ENCODE peak calls at places on chromosomes 2 and 18, in ten cellular contexts. One of them, this sample, is unnamed.

GRCh38 chr2:68742638-68743037 is 8.0 kb downstream of the ARHGAP25 start:
- DNase-seq in GM20000: no peak
- DNase-seq in retinal pigment epithelial cell: no peak
- DNase-seq in progenitor cell of endocrine pancreas: no peak
- DNase-seq in fibroblast of the aortic adventitia: no peak
- DNase-seq in IMR-90: no peak
- DNase-seq in uterus: no peak
- DNase-seq in lower lobe of right lung: no peak
- DNase-seq in endothelial cell of umbilical vein: no peak
- DNase-seq in K562: no peak
- DNase-seq in this sample: no peak

GRCh38 chr2:191218292-191218898 is 26.8 kb upstream of the MYO1B start:
- DNase-seq in retinal pigment epithelial cell: peak
- DNase-seq in K562: peak
- DNase-seq in uterus: no peak
- DNase-seq in GM20000: peak
- DNase-seq in fibroblast of the aortic adventitia: peak
- DNase-seq in lower lobe of right lung: no peak
- DNase-seq in progenitor cell of endocrine pancreas: peak
- DNase-seq in IMR-90: peak
- DNase-seq in endothelial cell of umbilical vein: peak
- DNase-seq in this sample: no peak

GRCh38 chr18:11500153-11501122 is 109.0 kb upstream of the SLC35G4 start:
- DNase-seq in progenitor cell of endocrine pancreas: no peak
- DNase-seq in endothelial cell of umbilical vein: peak
- DNase-seq in GM20000: no peak
- DNase-seq in fibroblast of the aortic adventitia: peak
- DNase-seq in retinal pigment epithelial cell: peak
- DNase-seq in K562: no peak
- DNase-seq in uterus: no peak
- DNase-seq in lower lobe of right lung: no peak
- DNase-seq in IMR-90: peak
- DNase-seq in this sample: no peak

GRCh38 chr2:135097532-135098231 is 45.6 kb downstream of the RAB3GAP1 start:
- DNase-seq in uterus: no peak
- DNase-seq in lower lobe of right lung: no peak
- DNase-seq in K562: no peak
- DNase-seq in progenitor cell of endocrine pancreas: no peak
- DNase-seq in fibroblast of the aortic adventitia: no peak
- DNase-seq in endothelial cell of umbilical vein: no peak
- DNase-seq in retinal pigment epithelial cell: no peak
- DNase-seq in GM20000: no peak
- DNase-seq in IMR-90: no peak
- DNase-seq in this sample: no peak

GRCh38 chr2:72944804-72945449 is 27.6 kb downstream of the EMX1 start:
- DNase-seq in K562: no peak
- DNase-seq in progenitor cell of endocrine pancreas: no peak
- DNase-seq in GM20000: no peak
- DNase-seq in fibroblast of the aortic adventitia: no peak
- DNase-seq in endothelial cell of umbilical vein: no peak
- DNase-seq in retinal pigment epithelial cell: no peak
- DNase-seq in IMR-90: no peak
- DNase-seq in uterus: no peak
- DNase-seq in lower lobe of right lung: no peak
- DNase-seq in this sample: no peak

GRCh38 chr2:77512521-77512920 is 9.7 kb downstream of the LRRTM4 start:
- DNase-seq in fibroblast of the aortic adventitia: no peak
- DNase-seq in GM20000: no peak
- DNase-seq in lower lobe of right lung: no peak
- DNase-seq in IMR-90: no peak
- DNase-seq in progenitor cell of endocrine pancreas: no peak
- DNase-seq in uterus: no peak
- DNase-seq in K562: no peak
- DNase-seq in endothelial cell of umbilical vein: no peak
- DNase-seq in retinal pigment epithelial cell: no peak
- DNase-seq in this sample: no peak

GRCh38 chr2:7278984-7279383 is 361.8 kb downstream of the RNF144A start:
- DNase-seq in K562: no peak
- DNase-seq in progenitor cell of endocrine pancreas: no peak
- DNase-seq in fibroblast of the aortic adventitia: no peak
- DNase-seq in lower lobe of right lung: no peak
- DNase-seq in uterus: no peak
- DNase-seq in GM20000: no peak
- DNase-seq in IMR-90: no peak
- DNase-seq in endothelial cell of umbilical vein: no peak
- DNase-seq in retinal pigment epithelial cell: no peak
- DNase-seq in this sample: no peak

GRCh38 chr2:128644745-128645256 is 326.1 kb upstream of the HS6ST1 start:
- DNase-seq in progenitor cell of endocrine pancreas: peak
- DNase-seq in fibroblast of the aortic adventitia: no peak
- DNase-seq in endothelial cell of umbilical vein: no peak
- DNase-seq in K562: no peak
- DNase-seq in IMR-90: no peak
- DNase-seq in lower lobe of right lung: no peak
- DNase-seq in GM20000: no peak
- DNase-seq in uterus: no peak
- DNase-seq in retinal pigment epithelial cell: no peak
- DNase-seq in this sample: no peak

GRCh38 chr2:71190959-71191943 is 35.7 kb downstream of the PAIP2B start:
- DNase-seq in IMR-90: peak
- DNase-seq in endothelial cell of umbilical vein: peak
- DNase-seq in uterus: no peak
- DNase-seq in GM20000: no peak
- DNase-seq in K562: no peak
- DNase-seq in retinal pigment epithelial cell: no peak
- DNase-seq in lower lobe of right lung: no peak
- DNase-seq in fibroblast of the aortic adventitia: peak
- DNase-seq in progenitor cell of endocrine pancreas: no peak
- DNase-seq in this sample: no peak

GRCh38 chr2:18545384-18545783 is 15.1 kb downstream of the RDH14 start:
- DNase-seq in GM20000: no peak
- DNase-seq in K562: no peak
- DNase-seq in fibroblast of the aortic adventitia: peak
- DNase-seq in uterus: no peak
- DNase-seq in retinal pigment epithelial cell: no peak
- DNase-seq in progenitor cell of endocrine pancreas: no peak
- DNase-seq in endothelial cell of umbilical vein: peak
- DNase-seq in IMR-90: peak
- DNase-seq in lower lobe of right lung: no peak
- DNase-seq in this sample: no peak

GRCh38 chr2:237816531-237816930 is 18.0 kb downstream of the RBM44 start:
- DNase-seq in GM20000: no peak
- DNase-seq in lower lobe of right lung: no peak
- DNase-seq in K562: no peak
- DNase-seq in IMR-90: no peak
- DNase-seq in fibroblast of the aortic adventitia: no peak
- DNase-seq in retinal pigment epithelial cell: no peak
- DNase-seq in progenitor cell of endocrine pancreas: no peak
- DNase-seq in uterus: no peak
- DNase-seq in endothelial cell of umbilical vein: no peak
- DNase-seq in this sample: no peak

GRCh38 chr2:97706708-97707345 is 6.5 kb upstream of the ZAP70 start:
- DNase-seq in GM20000: no peak
- DNase-seq in IMR-90: no peak
- DNase-seq in lower lobe of right lung: no peak
- DNase-seq in retinal pigment epithelial cell: no peak
- DNase-seq in progenitor cell of endocrine pancreas: no peak
- DNase-seq in uterus: no peak
- DNase-seq in fibroblast of the aortic adventitia: no peak
- DNase-seq in K562: no peak
- DNase-seq in endothelial cell of umbilical vein: no peak
- DNase-seq in this sample: no peak

GRCh38 chr2:157182834-157183396 is 74.6 kb upstream of the GALNT5 start:
- DNase-seq in GM20000: no peak
- DNase-seq in uterus: no peak
- DNase-seq in progenitor cell of endocrine pancreas: no peak
- DNase-seq in lower lobe of right lung: no peak
- DNase-seq in endothelial cell of umbilical vein: peak
- DNase-seq in retinal pigment epithelial cell: no peak
- DNase-seq in K562: no peak
- DNase-seq in IMR-90: peak
- DNase-seq in fibroblast of the aortic adventitia: peak
- DNase-seq in this sample: no peak

GRCh38 chr2:216554286-216554685 is 55.6 kb downstream of the RPL37A start:
- DNase-seq in endothelial cell of umbilical vein: no peak
- DNase-seq in K562: no peak
- DNase-seq in progenitor cell of endocrine pancreas: no peak
- DNase-seq in GM20000: no peak
- DNase-seq in uterus: no peak
- DNase-seq in lower lobe of right lung: no peak
- DNase-seq in IMR-90: no peak
- DNase-seq in retinal pigment epithelial cell: no peak
- DNase-seq in fibroblast of the aortic adventitia: no peak
- DNase-seq in this sample: no peak

GRCh38 chr2:158600155-158600802 is 143.5 kb downstream of the PKP4 start:
- DNase-seq in K562: no peak
- DNase-seq in fibroblast of the aortic adventitia: peak
- DNase-seq in uterus: no peak
- DNase-seq in progenitor cell of endocrine pancreas: no peak
- DNase-seq in retinal pigment epithelial cell: no peak
- DNase-seq in endothelial cell of umbilical vein: peak
- DNase-seq in lower lobe of right lung: no peak
- DNase-seq in IMR-90: peak
- DNase-seq in GM20000: no peak
- DNase-seq in this sample: no peak

GRCh38 chr2:38925982-38926381 is 36.3 kb downstream of the ARHGEF33 start:
- DNase-seq in K562: peak
- DNase-seq in fibroblast of the aortic adventitia: no peak
- DNase-seq in GM20000: no peak
- DNase-seq in lower lobe of right lung: no peak
- DNase-seq in progenitor cell of endocrine pancreas: no peak
- DNase-seq in endothelial cell of umbilical vein: no peak
- DNase-seq in retinal pigment epithelial cell: no peak
- DNase-seq in uterus: no peak
- DNase-seq in IMR-90: no peak
- DNase-seq in this sample: no peak
- TF ChIP-seq CTCF in K562: peak
- TF ChIP-seq CTCF in fibroblast of the aortic adventitia: peak
- TF ChIP-seq CTCF in GM20000: no peak
- TF ChIP-seq CTCF in lower lobe of right lung: no peak
- TF ChIP-seq CTCF in progenitor cell of endocrine pancreas: peak
- TF ChIP-seq CTCF in endothelial cell of umbilical vein: no peak
- TF ChIP-seq CTCF in retinal pigment epithelial cell: no peak
- TF ChIP-seq CTCF in uterus: no peak
- TF ChIP-seq CTCF in IMR-90: no peak
- TF ChIP-seq CTCF in this sample: no peak

DNA sequence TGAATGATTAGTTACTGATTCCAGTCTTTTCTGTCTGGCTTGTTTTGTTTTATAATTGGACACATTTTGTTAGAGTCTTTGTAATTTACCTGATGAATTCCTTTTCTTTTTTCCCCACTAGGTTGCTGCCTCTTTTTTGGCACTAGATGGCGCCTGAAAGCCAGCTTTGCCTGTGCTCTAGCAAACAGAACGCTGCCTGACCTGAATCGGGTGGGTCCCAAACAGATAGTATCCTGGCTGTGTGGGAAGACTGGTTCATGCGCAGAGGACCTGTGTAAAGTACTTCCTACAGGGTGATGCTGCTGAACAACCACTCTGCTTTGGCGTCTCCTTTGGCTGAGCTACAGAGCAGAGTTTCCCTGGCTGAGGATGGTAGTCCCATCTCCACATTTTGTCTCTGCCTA is 288.2 kb downstream of the IKZF2 start:
- DNase-seq in progenitor cell of endocrine pancreas: no peak
- DNase-seq in GM20000: no peak
- DNase-seq in lower lobe of right lung: peak
- DNase-seq in IMR-90: no peak
- DNase-seq in uterus: no peak
- DNase-seq in retinal pigment epithelial cell: no peak
- DNase-seq in endothelial cell of umbilical vein: peak
- DNase-seq in K562: peak
- DNase-seq in fibroblast of the aortic adventitia: peak
- DNase-seq in this sample: peak
- TF ChIP-seq CTCF in progenitor cell of endocrine pancreas: peak
- TF ChIP-seq CTCF in GM20000: no peak
- TF ChIP-seq CTCF in lower lobe of right lung: peak
- TF ChIP-seq CTCF in IMR-90: peak
- TF ChIP-seq CTCF in uterus: no peak
- TF ChIP-seq CTCF in retinal pigment epithelial cell: peak
- TF ChIP-seq CTCF in endothelial cell of umbilical vein: peak
- TF ChIP-seq CTCF in K562: peak
- TF ChIP-seq CTCF in fibroblast of the aortic adventitia: peak
- TF ChIP-seq CTCF in this sample: peak

DNA sequence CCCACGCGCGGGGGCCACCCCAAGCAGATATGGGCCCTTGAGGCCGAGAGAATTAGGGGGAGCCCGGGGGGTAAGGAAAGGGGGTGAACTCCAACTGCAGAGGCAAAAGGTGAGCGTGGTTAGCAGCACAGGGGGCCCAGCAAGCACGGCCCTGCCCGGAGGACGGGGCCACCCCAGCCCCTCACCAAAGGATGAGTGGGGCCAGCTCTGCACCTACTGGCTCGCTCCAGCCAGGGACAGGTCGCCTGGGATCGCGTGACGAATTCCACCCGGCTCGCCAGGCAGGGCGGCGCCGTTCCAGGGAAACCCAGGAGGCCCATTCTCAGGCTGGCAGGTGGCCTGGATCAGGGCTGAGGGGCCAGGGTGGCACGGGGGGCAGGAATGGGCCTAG is 38.6 kb downstream of the BIN1 start:
- DNase-seq in progenitor cell of endocrine pancreas: no peak
- DNase-seq in retinal pigment epithelial cell: no peak
- DNase-seq in endothelial cell of umbilical vein: no peak
- DNase-seq in IMR-90: no peak
- DNase-seq in fibroblast of the aortic adventitia: no peak
- DNase-seq in uterus: no peak
- DNase-seq in K562: no peak
- DNase-seq in lower lobe of right lung: no peak
- DNase-seq in GM20000: no peak
- DNase-seq in this sample: no peak
- TF ChIP-seq CTCF in progenitor cell of endocrine pancreas: no peak
- TF ChIP-seq CTCF in retinal pigment epithelial cell: no peak
- TF ChIP-seq CTCF in endothelial cell of umbilical vein: no peak
- TF ChIP-seq CTCF in IMR-90: no peak
- TF ChIP-seq CTCF in fibroblast of the aortic adventitia: no peak
- TF ChIP-seq CTCF in uterus: no peak
- TF ChIP-seq CTCF in K562: no peak
- TF ChIP-seq CTCF in lower lobe of right lung: no peak
- TF ChIP-seq CTCF in GM20000: no peak
- TF ChIP-seq CTCF in this sample: no peak

GRCh38 chr2:183248866-183249567 is 124.8 kb downstream of the NUP35 start:
- DNase-seq in K562: peak
- DNase-seq in lower lobe of right lung: no peak
- DNase-seq in endothelial cell of umbilical vein: peak
- DNase-seq in GM20000: peak
- DNase-seq in fibroblast of the aortic adventitia: peak
- DNase-seq in IMR-90: peak
- DNase-seq in retinal pigment epithelial cell: no peak
- DNase-seq in progenitor cell of endocrine pancreas: no peak
- DNase-seq in uterus: no peak
- DNase-seq in this sample: peak
- TF ChIP-seq CTCF in K562: peak
- TF ChIP-seq CTCF in lower lobe of right lung: peak
- TF ChIP-seq CTCF in endothelial cell of umbilical vein: peak
- TF ChIP-seq CTCF in GM20000: peak
- TF ChIP-seq CTCF in fibroblast of the aortic adventitia: peak
- TF ChIP-seq CTCF in IMR-90: peak
- TF ChIP-seq CTCF in retinal pigment epithelial cell: peak
- TF ChIP-seq CTCF in progenitor cell of endocrine pancreas: peak
- TF ChIP-seq CTCF in uterus: no peak
- TF ChIP-seq CTCF in this sample: peak

This sample was measured in GM10248.